ENCODE peak calls at places on chromosome 9, in four cellular contexts. J, K, W and L are unnamed samples.

GRCh38 chr9:96646081-96646991 is 8.8 kb downstream of the PRXL2C start:
- DNase-seq in K (no peak), W (no peak), J (no peak), L (no peak)

GRCh38 chr9:70933318-70933717 is 188.1 kb downstream of the TRPM3 start:
- DNase-seq in K (no peak), J (no peak), W (no peak), L (no peak)

GRCh38 chr9:89021154-89021803 is 30.0 kb downstream of the S1PR3 start:
- DNase-seq in K (no peak), J (peak), W (no peak), L (peak)

GRCh38 chr9:133570681-133571080 is 36.2 kb downstream of the ADAMTSL2 start:
- DNase-seq in J (no peak), W (no peak), K (no peak), L (no peak)

GRCh38 chr9:114110180-114110579 is 11.1 kb upstream of the KIF12 start:
- DNase-seq in J (no peak), W (peak), K (no peak), L (no peak)

GRCh38 chr9:15282567-15282966 is 24.4 kb downstream of the TTC39B start:
- DNase-seq in W (no peak), K (no peak), J (no peak), L (no peak)

GRCh38 chr9:121240394-121241145 is 27.4 kb upstream of the GSN start:
- DNase-seq in W (no peak), K (no peak), J (no peak), L (no peak)

GRCh38 chr9:89080193-89080592 is 88.9 kb downstream of the S1PR3 start:
- DNase-seq in W (no peak), J (no peak), K (no peak), L (no peak)

GRCh38 chr9:127838375-127839078 is 15.9 kb downstream of the ENG start:
- DNase-seq in J (no peak), K (no peak), W (no peak), L (no peak)

GRCh38 chr9:115267788-115268187 is 149.8 kb upstream of the TNC start:
- DNase-seq in W (no peak), K (no peak), J (no peak), L (no peak)

GRCh38 chr9:115254781-115255180 is 136.8 kb upstream of the TNC start:
- DNase-seq in W (no peak), K (no peak), J (no peak), L (no peak)

DNA sequence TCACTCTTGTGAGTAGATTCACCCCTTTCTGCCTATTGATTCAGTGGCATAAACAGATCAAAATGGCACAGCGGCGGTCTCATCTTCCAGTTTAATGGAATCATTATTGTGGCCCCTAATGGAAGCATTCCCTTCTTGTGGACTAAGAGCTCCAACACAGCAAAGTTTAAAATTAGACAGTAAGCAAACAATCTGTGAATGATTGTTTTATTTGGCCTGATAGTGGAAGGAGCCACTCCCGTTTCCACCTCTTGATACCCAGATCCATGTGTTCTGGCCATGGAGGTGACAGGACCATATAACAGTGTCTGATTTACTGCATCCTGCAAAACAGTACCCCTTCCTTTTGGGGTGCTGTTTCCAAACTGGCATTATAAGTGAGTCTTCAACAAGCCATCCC is 41.2 kb upstream of the BARX1 start:
- DNase-seq in K (no peak), J (no peak), W (no peak), L (no peak)
- TF ChIP-seq FOSL1 in K (no peak), J (no peak), W (no peak), L (no peak)

DNA sequence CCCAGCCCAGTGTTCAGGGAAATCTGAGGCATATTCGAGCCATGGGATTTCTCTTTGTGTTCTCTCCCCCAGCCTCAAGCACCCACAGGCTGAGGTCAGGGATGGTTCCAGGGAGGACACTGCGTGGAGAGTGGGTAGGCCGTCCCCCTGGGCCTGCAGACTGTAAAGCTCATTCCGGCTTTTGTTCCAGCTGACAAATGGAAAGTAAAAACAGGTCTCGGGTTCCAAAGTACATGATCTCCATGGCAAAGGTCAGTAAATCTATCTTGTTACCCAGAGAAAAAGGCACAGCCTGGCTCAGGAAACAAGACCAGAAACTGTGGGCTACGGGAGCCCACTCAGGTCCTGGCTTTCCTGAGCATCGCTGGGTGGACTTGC is 116.2 kb downstream of the ROR2 start:
- DNase-seq in J (no peak), K (no peak), W (no peak), L (no peak)
- TF ChIP-seq JUND in J (no peak), K (no peak), W (no peak), L (no peak)

DNA sequence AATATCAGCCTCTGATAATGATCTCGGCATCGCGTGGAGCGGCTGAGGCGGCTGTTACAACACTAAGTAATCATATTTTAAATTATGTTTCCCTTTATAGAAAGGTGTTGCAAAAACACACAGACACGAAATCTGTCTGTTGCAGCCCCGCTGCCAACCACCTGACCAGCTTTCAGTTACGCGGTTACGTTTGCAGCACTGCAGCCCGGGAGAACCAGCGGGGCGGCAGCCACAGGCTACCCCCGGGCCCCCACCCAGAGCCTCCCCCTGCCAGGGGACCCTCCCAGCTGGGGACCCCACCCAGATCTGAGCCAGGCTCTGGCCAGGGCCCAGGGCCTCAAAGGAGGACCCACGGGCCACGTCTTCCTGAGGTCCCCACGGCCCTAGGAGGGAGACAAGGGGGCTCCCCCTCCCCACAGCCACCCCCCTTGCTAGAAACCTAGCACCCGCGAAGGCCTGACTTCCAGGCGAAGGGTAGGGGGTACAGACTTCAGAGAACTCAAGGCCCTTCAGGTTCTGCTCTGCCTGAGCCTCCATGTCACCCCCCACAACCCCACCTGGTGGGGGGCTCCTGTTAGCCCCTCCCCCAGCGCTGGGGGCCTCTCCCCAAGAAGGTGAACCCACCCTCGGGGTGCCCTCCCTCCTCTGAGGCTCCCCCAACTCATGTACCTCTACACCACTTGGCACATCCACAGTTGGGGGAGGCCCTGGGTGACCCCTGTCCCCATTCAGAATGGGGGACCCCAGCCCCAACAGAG is 6.0 kb downstream of the NACC2 start:
- DNase-seq in K (no peak), W (no peak), J (no peak), L (no peak)
- TF ChIP-seq FOSL1 in K (no peak), W (no peak), J (no peak), L (no peak)

DNA sequence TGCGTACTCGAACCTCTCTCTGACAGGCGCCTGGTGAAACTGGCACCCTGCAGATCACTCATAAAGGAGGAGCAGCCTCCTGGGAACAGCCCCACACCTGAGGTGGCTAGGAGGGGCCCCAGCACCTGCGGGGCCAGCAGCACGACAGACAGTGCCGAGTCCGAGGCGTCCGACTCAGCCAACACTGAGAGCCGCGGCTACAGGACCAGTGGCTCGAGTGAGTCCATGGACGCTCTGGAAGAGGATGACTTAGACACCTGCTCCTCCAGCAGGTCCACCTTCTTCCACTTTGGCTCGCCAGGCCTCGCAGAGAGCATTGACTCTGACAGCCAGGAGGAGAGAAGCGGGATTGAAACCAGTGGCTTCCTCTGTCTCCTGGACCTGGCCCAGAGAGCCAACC is 13.5 kb upstream of the TRMT10B start:
- DNase-seq in J (no peak), K (no peak), W (no peak), L (no peak)
- TF ChIP-seq JUND in J (no peak), K (no peak), W (no peak), L (no peak)

DNA sequence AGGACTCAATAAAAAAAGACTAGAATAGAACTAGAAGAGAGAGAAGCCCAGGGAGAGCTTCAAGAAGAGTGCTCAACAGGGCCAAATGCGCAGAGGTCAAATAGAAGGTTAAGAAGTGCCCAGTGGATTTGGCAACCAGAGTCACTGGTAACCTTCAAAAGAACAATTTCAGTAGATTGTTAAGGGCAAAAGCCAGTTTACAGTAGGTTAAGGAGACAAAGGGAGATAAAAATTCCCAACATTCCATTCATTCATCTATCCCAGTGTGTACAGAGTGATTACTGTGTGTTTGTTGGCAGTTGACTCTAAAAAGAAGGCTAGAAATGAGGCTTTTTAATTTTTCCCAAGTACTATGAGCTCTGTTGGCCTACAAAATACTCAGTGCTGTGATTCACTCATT is 69.4 kb downstream of the RIGI start:
- DNase-seq in K (no peak), W (peak), J (no peak), L (no peak)
- TF ChIP-seq FOSL1 in K (no peak), W (no peak), J (no peak), L (no peak)

GRCh38 chr9:95552814-95553546 is 36.2 kb upstream of the PTCH1 start:
- DNase-seq in W (no peak), J (no peak), K (peak), L (no peak)
- TF ChIP-seq JUND in W (no peak), J (no peak), K (no peak), L (no peak)

GRCh38 chr9:136838314-136839228 is 3.7 kb upstream of the AJM1 start:
- DNase-seq in J (no peak), W (no peak), K (no peak), L (no peak)

GRCh38 chr9:136839229-136840139 is 2.8 kb upstream of the AJM1 start:
- DNase-seq in W (no peak), J (no peak), K (no peak), L (peak)

GRCh38 chr9:136840877-136841645 is 1.2 kb upstream of the AJM1 start:
- DNase-seq in J (no peak), K (peak), W (peak), L (no peak)

GRCh38 chr9:136837146-136837855 is 5.0 kb upstream of the AJM1 start:
- DNase-seq in K (no peak), W (no peak), J (no peak), L (no peak)

DNA sequence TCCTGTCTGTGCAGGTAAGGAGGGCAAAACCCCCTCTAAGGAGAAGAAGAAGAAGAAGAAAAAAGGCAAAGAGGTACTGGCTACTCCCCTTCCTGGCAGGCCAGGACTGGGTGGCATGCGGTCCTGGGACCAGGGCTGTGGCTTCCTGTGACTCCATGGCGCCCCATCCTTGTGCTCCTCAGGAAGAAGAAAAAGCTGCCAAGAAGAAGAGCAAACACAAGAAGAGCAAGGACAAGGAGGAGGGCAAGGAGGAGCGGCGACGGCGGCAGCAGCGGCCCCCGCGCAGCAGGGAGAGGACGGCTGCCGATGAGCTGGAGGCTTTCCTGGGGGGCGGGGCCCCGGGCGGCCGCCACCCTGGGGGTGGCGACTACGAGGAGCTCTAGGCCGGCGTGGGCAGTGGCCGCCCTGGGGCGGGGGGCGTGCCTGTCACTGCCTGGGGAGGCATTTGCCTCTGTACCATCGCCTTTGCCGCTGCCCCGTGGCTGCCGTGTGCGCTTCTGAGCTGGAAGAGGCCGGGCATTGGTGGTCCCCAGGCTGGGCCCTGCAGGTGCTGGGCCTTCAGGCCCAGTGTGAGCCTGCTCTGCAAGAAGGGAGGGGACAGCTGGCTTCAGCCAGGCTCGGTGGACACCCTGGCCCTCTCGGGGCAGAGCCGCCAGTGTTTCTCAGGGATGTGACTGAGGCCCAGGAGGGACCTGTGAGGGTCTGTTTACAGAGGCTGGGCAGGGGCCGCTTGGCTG is 2.0 kb upstream of the AJM1 start:
- DNase-seq in W (no peak), K (no peak), J (no peak), L (peak)
- TF ChIP-seq FOSL1 in W (no peak), K (no peak), J (no peak), L (no peak)

DNA sequence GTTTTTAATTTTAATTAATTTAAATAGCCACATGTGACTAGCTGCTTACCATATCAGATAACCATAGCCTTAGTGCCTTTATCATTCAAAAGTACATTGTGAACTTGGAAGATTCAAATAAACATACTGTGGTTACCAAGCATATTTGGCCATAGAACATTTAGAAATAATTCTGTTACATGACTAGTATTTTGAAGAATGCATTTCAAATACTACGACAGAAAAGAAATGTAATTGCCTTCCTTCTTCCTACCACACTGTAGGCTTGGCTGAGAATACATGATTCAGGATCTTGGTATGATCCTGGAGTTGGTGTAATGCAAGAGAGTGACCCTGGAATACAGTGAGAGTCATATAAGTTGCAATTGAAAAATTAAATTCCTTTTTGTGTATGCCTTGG is 109.7 kb upstream of the PCA3 start:
- DNase-seq in J (no peak), K (no peak), W (no peak), L (no peak)
- TF ChIP-seq JUND in J (no peak), K (no peak), W (no peak), L (no peak)

DNA sequence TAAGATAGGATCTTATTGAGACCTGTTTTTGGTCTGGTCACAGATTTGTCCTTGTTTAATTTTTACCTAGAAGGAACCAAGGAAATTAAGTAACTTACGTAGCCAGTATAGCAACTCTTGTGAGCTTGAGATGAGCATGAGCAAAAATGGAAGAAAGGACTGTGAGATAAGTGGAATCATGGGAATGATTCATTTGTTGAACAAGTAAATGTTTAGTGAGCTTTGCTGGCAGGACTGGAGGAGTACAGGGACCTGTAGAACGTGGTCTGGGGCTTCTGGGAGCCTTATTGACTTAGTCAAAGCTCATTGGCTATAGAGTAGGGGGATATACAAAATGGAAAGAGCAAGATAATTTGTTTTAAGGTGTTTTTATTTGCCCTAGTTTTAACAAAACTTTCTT is 3.0 kb downstream of the RAD23B start:
- DNase-seq in J (no peak), K (no peak), W (peak), L (no peak)
- TF ChIP-seq FOSL1 in J (no peak), K (no peak), W (no peak), L (peak)

DNA sequence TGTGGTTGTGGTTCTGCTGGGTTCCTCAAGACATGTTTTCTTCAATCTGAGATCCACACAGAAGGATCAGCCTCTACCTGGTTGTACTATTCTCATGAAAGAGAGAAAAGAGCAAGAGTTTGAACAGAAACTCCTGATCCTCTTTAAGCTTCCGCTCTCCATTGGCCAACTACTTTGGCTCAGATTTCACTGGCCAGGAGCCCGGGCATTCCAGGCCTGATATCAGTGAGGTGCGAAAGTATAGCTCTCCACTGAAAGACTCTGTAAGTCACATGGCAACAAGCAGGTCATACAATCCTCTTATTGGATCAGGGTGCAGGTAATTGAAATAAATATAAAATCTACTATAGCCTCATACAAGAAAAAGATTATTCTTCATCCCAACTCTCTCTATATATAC is 920.5 kb downstream of the TLE4 start:
- DNase-seq in W (no peak), K (no peak), J (no peak), L (no peak)
- TF ChIP-seq JUND in W (no peak), K (no peak), J (no peak), L (no peak)